ENCODE peak calls at places on chromosomes 1 and 21, in ten cellular contexts. V is AG10803, W is dorsolateral prefrontal cortex, A is WTC11, C is upper lobe of right lung, H is mammary epithelial cell, B is pancreas, Z is psoas muscle, X is colonic mucosa, Y is cardiac fibroblast. E is an unnamed sample.
A peak's percentile ranks its signal among the peaks of the same experiment; 100 is the strongest.

GRCh38 chr1:168751195-168751650 is 22.2 kb upstream of the DPT start:
- DNase-seq in V (no peak), W (no peak), A (no peak), C (no peak), H (no peak), B (no peak), Z (no peak), X (no peak), Y (no peak), E (no peak)

GRCh38 chr1:40876436-40876761 is 14.2 kb upstream of the CITED4 start:
- DNase-seq in V (no peak), W (no peak), A (no peak), C (no peak), H (no peak), B (no peak), Z (no peak), X (no peak), Y (no peak), E (no peak)

GRCh38 chr1:160307455-160307854 is 22.5 kb upstream of the PEX19 start:
- DNase-seq in V (no peak), W (no peak), A (peak; percentile 67), C (no peak), H (no peak), B (no peak), Z (no peak), X (no peak), Y (no peak), E (no peak)

GRCh38 chr1:24905979-24906720 is 23.9 kb downstream of the RUNX3 start:
- DNase-seq in V (no peak), W (no peak), A (no peak), C (peak; percentile 57), H (no peak), B (no peak), Z (no peak), X (no peak), Y (no peak), E (no peak)

GRCh38 chr1:226429051-226429461 is 21.2 kb upstream of the PARP1 start:
- DNase-seq in V (no peak), W (no peak), A (no peak), C (no peak), H (no peak), B (no peak), Z (no peak), X (no peak), Y (no peak), E (no peak)

GRCh38 chr1:89603651-89604413 is 29.1 kb upstream of the LRRC8C start:
- DNase-seq in V (peak; percentile 17), W (no peak), A (no peak), C (no peak), H (peak; percentile 66), B (no peak), Z (no peak), X (no peak), Y (peak; percentile 39), E (peak; percentile 22)

GRCh38 chr1:32184639-32185038 is 5.2 kb downstream of the TXLNA start:
- DNase-seq in V (no peak), W (no peak), A (no peak), C (no peak), H (no peak), B (no peak), Z (no peak), X (no peak), Y (no peak), E (no peak)

GRCh38 chr1:111596499-111596898 is 23.1 kb upstream of the RAP1A start:
- DNase-seq in V (no peak), W (no peak), A (no peak), C (no peak), H (no peak), B (no peak), Z (no peak), X (no peak), Y (no peak), E (no peak)

GRCh38 chr1:212950243-212951057 is at the start of gene VASH2:
- DNase-seq in V (peak; percentile 41), W (peak; percentile 86), A (peak; percentile 89), C (peak; percentile 84), H (peak; percentile 69), B (peak; percentile 71), Z (peak; percentile 85), X (peak; percentile 87), Y (peak; percentile 70), E (peak; percentile 56)

GRCh38 chr1:5983361-5984103 is 8.7 kb downstream of the NPHP4 start:
- DNase-seq in V (peak; percentile 86), W (no peak), A (no peak), C (no peak), H (peak; percentile 54), B (no peak), Z (no peak), X (no peak), Y (peak; percentile 33), E (peak; percentile 65)

GRCh38 chr1:209405183-209405823 is 178.2 kb upstream of the CAMK1G start:
- DNase-seq in V (peak; percentile 75), W (no peak), A (no peak), C (no peak), H (peak; percentile 83), B (no peak), Z (no peak), X (no peak), Y (peak; percentile 39), E (peak; percentile 51)

GRCh38 chr1:234862944-234863515 is 253.1 kb upstream of the IRF2BP2 start:
- DNase-seq in V (peak; percentile 84), W (peak; percentile 68), A (no peak), C (no peak), H (peak; percentile 69), B (peak; percentile 47), Z (peak; percentile 83), X (peak; percentile 79), Y (peak; percentile 84), E (peak; percentile 48)

GRCh38 chr21:16455978-16456377 is 726.2 kb downstream of the USP25 start:
- DNase-seq in V (peak; percentile 17), W (peak; percentile 7), A (no peak), C (no peak), H (no peak), B (no peak), Z (no peak), X (no peak), Y (no peak), E (peak; percentile 3)

GRCh38 chr21:16457498-16457897 is 727.7 kb downstream of the USP25 start:
- DNase-seq in V (no peak), W (no peak), A (no peak), C (no peak), H (no peak), B (no peak), Z (no peak), X (no peak), Y (no peak), E (no peak)

GRCh38 chr21:16455526-16455925 is 725.7 kb downstream of the USP25 start:
- DNase-seq in V (no peak), W (no peak), A (no peak), C (no peak), H (no peak), B (no peak), Z (no peak), X (no peak), Y (no peak), E (no peak)

GRCh38 chr21:16460936-16461335 is 731.2 kb downstream of the USP25 start:
- DNase-seq in V (no peak), W (no peak), A (peak; percentile 14), C (no peak), H (no peak), B (no peak), Z (no peak), X (no peak), Y (no peak), E (no peak)
- TF ChIP-seq CTCF in V (no peak), W (no peak), A (no peak), C (no peak), H (no peak), B (no peak), Z (no peak), X (no peak), Y (peak; percentile 18), E (peak; percentile 7)

GRCh38 chr1:55848906-55849305 is 633.7 kb upstream of the USP24 start:
- DNase-seq in V (peak; percentile 70), W (no peak), A (peak; percentile 48), C (no peak), H (peak; percentile 20), B (no peak), Z (no peak), X (no peak), Y (peak; percentile 57), E (peak; percentile 69)
- TF ChIP-seq CTCF in V (peak; percentile 52), W (no peak), A (no peak), C (no peak), H (no peak), B (no peak), Z (no peak), X (no peak), Y (peak; percentile 45), E (peak; percentile 39)

GRCh38 chr1:98467122-98467521 is 194.4 kb upstream of the SNX7 start:
- DNase-seq in V (no peak), W (no peak), A (no peak), C (no peak), H (no peak), B (no peak), Z (no peak), X (no peak), Y (no peak), E (no peak)

GRCh38 chr1:98472878-98473277 is 188.6 kb upstream of the SNX7 start:
- DNase-seq in V (no peak), W (no peak), A (no peak), C (no peak), H (no peak), B (no peak), Z (no peak), X (no peak), Y (no peak), E (no peak)

GRCh38 chr1:98467584-98467983 is 193.9 kb upstream of the SNX7 start:
- DNase-seq in V (no peak), W (no peak), A (no peak), C (no peak), H (no peak), B (no peak), Z (no peak), X (no peak), Y (peak; percentile 6), E (peak; percentile 16)

DNA sequence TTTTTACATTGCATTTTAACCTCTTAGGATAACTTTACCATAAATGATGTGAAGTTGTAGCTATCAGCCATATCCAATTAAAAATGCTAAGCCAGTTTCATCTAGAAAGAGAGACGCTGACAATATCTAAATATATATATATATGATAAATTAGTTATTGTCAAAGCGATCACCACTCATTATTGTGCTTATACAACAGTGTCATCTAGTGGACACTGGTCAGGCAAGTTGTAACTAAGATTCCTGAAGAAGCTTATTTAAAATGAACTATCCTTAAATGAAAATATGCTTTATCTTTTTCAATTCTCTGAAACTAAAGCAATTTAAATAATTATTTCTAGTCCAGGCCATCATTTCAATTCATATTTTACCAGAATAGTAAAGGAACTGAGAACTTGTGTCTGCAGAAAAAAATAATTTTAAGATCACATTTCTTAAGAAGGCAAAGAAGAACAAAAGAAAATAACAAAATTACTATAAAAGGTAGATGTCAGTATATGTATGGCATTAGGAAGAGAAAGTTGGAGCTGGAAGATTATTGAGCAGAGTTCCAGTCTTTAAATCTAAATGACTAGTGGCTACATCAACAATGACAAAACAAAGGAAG is 193.3 kb upstream of the SNX7 start:
- DNase-seq in V (peak; percentile 65), W (no peak), A (no peak), C (no peak), H (peak; percentile 42), B (no peak), Z (no peak), X (no peak), Y (peak; percentile 82), E (peak; percentile 87)
- TF ChIP-seq CTCF in V (peak; percentile 96), W (peak; percentile 77), A (no peak), C (peak; percentile 91), H (peak; percentile 89), B (peak; percentile 59), Z (peak; percentile 70), X (peak; percentile 82), Y (peak; percentile 88), E (peak; percentile 93)

GRCh38 chr1:85188530-85188929 is 12.3 kb downstream of the SYDE2 start:
- DNase-seq in V (no peak), W (no peak), A (no peak), C (no peak), H (no peak), B (no peak), Z (no peak), X (no peak), Y (no peak), E (no peak)
- TF ChIP-seq CTCF in V (no peak), W (no peak), A (no peak), C (no peak), H (no peak), B (no peak), Z (no peak), X (no peak), Y (no peak), E (no peak)

E was measured in fibroblast of the aortic adventitia.